ENCODE peak calls at places on chromosome 5, in seven cellular contexts. L is K562, H is sigmoid colon, S is suprapubic skin, K is SK-N-SH, A is transverse colon, O is GM12878. F is an unnamed sample.

GRCh38 chr5:142106061-142106460 is 2.5 kb upstream of the NDFIP1 start:
- DNase-seq in L (no peak), H (peak; percentile 71), S (no peak), K (no peak), A (peak; percentile 11), O (no peak), F (no peak)

GRCh38 chr5:131533844-131534243 is 101.2 kb downstream of the RAPGEF6 start:
- DNase-seq in L (no peak), H (no peak), S (no peak), K (no peak), A (no peak), O (no peak), F (no peak)

GRCh38 chr5:43312699-43313034 is 545 bp downstream of the HMGCS1 start:
- DNase-seq in L (peak; percentile 24), H (no peak), S (no peak), K (no peak), A (no peak), O (no peak), F (no peak)

GRCh38 chr5:68534131-68534940 is 318.8 kb downstream of the PIK3R1 start:
- DNase-seq in L (no peak), H (no peak), S (no peak), K (peak; percentile 52), A (peak; percentile 10), O (no peak), F (peak; percentile 70)

GRCh38 chr5:141534492-141535213 is 45.8 kb downstream of the PCDHGC5 start:
- DNase-seq in L (no peak), H (no peak), S (no peak), K (peak; percentile 30), A (no peak), O (no peak), F (no peak)

GRCh38 chr5:151585970-151586369 is 5.2 kb downstream of the FAT2 start:
- DNase-seq in L (no peak), H (no peak), S (no peak), K (peak; percentile 64), A (no peak), O (no peak), F (no peak)

GRCh38 chr5:74132485-74132884 is 506.5 kb downstream of the ARHGEF28 start:
- DNase-seq in L (no peak), H (no peak), S (no peak), K (no peak), A (no peak), O (no peak), F (no peak)

GRCh38 chr5:107979272-107979671 is 308.5 kb upstream of the EFNA5 start:
- DNase-seq in L (no peak), H (no peak), S (no peak), K (no peak), A (no peak), O (no peak), F (no peak)

GRCh38 chr5:176692326-176692725 is 45.0 kb downstream of the TSPAN17 start:
- DNase-seq in L (no peak), H (no peak), S (no peak), K (no peak), A (no peak), O (no peak), F (no peak)

GRCh38 chr5:121853853-121854252 is 2.2 kb downstream of the FTMT start:
- DNase-seq in L (no peak), H (no peak), S (no peak), K (no peak), A (no peak), O (no peak), F (no peak)

GRCh38 chr5:135251099-135251498 is 147.9 kb downstream of the MACROH2A1 start:
- DNase-seq in L (no peak), H (peak; percentile 22), S (no peak), K (no peak), A (no peak), O (no peak), F (no peak)

GRCh38 chr5:32223972-32224608 is 50.0 kb upstream of the GOLPH3 start:
- DNase-seq in L (no peak), H (no peak), S (no peak), K (no peak), A (no peak), O (no peak), F (no peak)

GRCh38 chr5:147949711-147950573 is 43.6 kb upstream of the C5orf46 start:
- DNase-seq in L (peak; percentile 46), H (no peak), S (no peak), K (peak; percentile 67), A (no peak), O (no peak), F (no peak)

GRCh38 chr5:99122976-99123375 is 194.2 kb upstream of the CHD1 start:
- DNase-seq in L (no peak), H (no peak), S (no peak), K (no peak), A (no peak), O (no peak), F (no peak)

GRCh38 chr5:54412913-54413312 is 42.6 kb upstream of the HSPB3 start:
- DNase-seq in L (no peak), H (no peak), S (no peak), K (no peak), A (no peak), O (no peak), F (no peak)

GRCh38 chr5:107873877-107874276 is 203.1 kb upstream of the EFNA5 start:
- DNase-seq in L (no peak), H (no peak), S (no peak), K (no peak), A (no peak), O (no peak), F (no peak)

GRCh38 chr5:115461506-115462290 is 82.9 kb downstream of the FEM1C start:
- DNase-seq in L (no peak), H (no peak), S (no peak), K (no peak), A (no peak), O (no peak), F (no peak)

GRCh38 chr5:28473531-28474107 is 1435.2 kb upstream of the CDH9 start:
- DNase-seq in L (no peak), H (no peak), S (no peak), K (no peak), A (no peak), O (no peak), F (no peak)

GRCh38 chr5:160621503-160621902 is 199.8 kb downstream of the PTTG1 start:
- DNase-seq in L (no peak), H (no peak), S (no peak), K (no peak), A (no peak), O (no peak), F (no peak)

GRCh38 chr5:82396871-82397514 is 118.8 kb upstream of the RPS23 start:
- DNase-seq in L (no peak), H (peak; percentile 90), S (no peak), K (peak; percentile 68), A (peak; percentile 47), O (no peak), F (peak; percentile 53)

GRCh38 chr5:43193171-43193951 is 1.3 kb downstream of the NIM1K start:
- DNase-seq in L (peak; percentile 45), H (no peak), S (no peak), K (peak; percentile 69), A (no peak), O (no peak), F (no peak)

GRCh38 chr5:87393331-87393730 is 19.4 kb downstream of the CCNH start:
- DNase-seq in L (no peak), H (no peak), S (no peak), K (no peak), A (no peak), O (no peak), F (no peak)

GRCh38 chr5:157744055-157745011 is 821 bp downstream of the LSM11 start:
- DNase-seq in L (peak; percentile 42), H (no peak), S (no peak), K (peak; percentile 55), A (peak; percentile 23), O (no peak), F (no peak)

GRCh38 chr5:157743163-157744054 is at the start of gene LSM11:
- DNase-seq in L (peak; percentile 94), H (peak; percentile 93), S (peak; percentile 93), K (peak; percentile 98), A (peak; percentile 93), O (peak; percentile 56), F (peak; percentile 95)

GRCh38 chr5:157747766-157748700 is 4.5 kb downstream of the LSM11 start:
- DNase-seq in L (no peak), H (no peak), S (no peak), K (no peak), A (no peak), O (no peak), F (no peak)

GRCh38 chr5:157747173-157747758 is 3.8 kb downstream of the LSM11 start:
- DNase-seq in L (no peak), H (no peak), S (no peak), K (no peak), A (no peak), O (no peak), F (no peak)

GRCh38 chr5:157745041-157745456 is 1.5 kb downstream of the LSM11 start:
- DNase-seq in L (peak; percentile 22), H (no peak), S (no peak), K (peak; percentile 62), A (no peak), O (no peak), F (no peak)
- TF ChIP-seq EP300 in L (no peak), H (no peak), S (peak; percentile 63), K (no peak), A (no peak), O (no peak), F (no peak)

GRCh38 chr5:57844410-57844809 is 361.8 kb upstream of the ACTBL2 start:
- DNase-seq in L (no peak), H (no peak), S (no peak), K (no peak), A (no peak), O (no peak), F (no peak)

GRCh38 chr5:57841671-57842375 is 359.2 kb upstream of the ACTBL2 start:
- DNase-seq in L (no peak), H (no peak), S (no peak), K (no peak), A (no peak), O (no peak), F (no peak)

GRCh38 chr5:57845025-57845424 is 362.4 kb upstream of the ACTBL2 start:
- DNase-seq in L (no peak), H (no peak), S (no peak), K (no peak), A (no peak), O (no peak), F (no peak)

GRCh38 chr5:57843016-57843402 is 360.4 kb upstream of the ACTBL2 start:
- DNase-seq in L (no peak), H (no peak), S (no peak), K (no peak), A (no peak), O (no peak), F (no peak)

GRCh38 chr5:57842376-57843015 is 359.9 kb upstream of the ACTBL2 start:
- DNase-seq in L (no peak), H (no peak), S (no peak), K (no peak), A (no peak), O (no peak), F (no peak)
- TF ChIP-seq EP300 in L (no peak), H (no peak), S (no peak), K (no peak), A (no peak), O (no peak), F (no peak)

GRCh38 chr5:76804266-76804665 is 14.6 kb upstream of the F2RL1 start:
- DNase-seq in L (no peak), H (no peak), S (no peak), K (no peak), A (no peak), O (no peak), F (no peak)
- TF ChIP-seq EP300 in L (no peak), H (no peak), S (no peak), K (no peak), A (no peak), O (no peak), F (no peak)

GRCh38 chr5:178130576-178131445 is at the start of gene RMND5B:
- DNase-seq in L (peak; percentile 91), H (peak; percentile 91), S (peak; percentile 91), K (peak; percentile 97), A (peak; percentile 90), O (no peak), F (peak; percentile 90)
- TF ChIP-seq EP300 in L (peak; percentile 49), H (no peak), S (no peak), K (no peak), A (no peak), O (no peak), F (no peak)